ENCODE peak calls at places on chromosome X, in seven cellular contexts. K, C, B, X, N, J and R are unnamed samples.

GRCh38 chrX:1492421-1493012 is 39.8 kb upstream of the ASMTL start:
- DNase-seq in X (no peak), N (no peak), B (no peak), J (no peak), C (no peak), K (no peak), R (no peak)

GRCh38 chrX:41441934-41442823 is 5.0 kb upstream of the NYX start:
- DNase-seq in N (peak; percentile 63), X (peak; percentile 73), C (peak; percentile 69), J (peak; percentile 84), K (peak; percentile 77), B (peak; percentile 82), R (no peak)

GRCh38 chrX:69109706-69110635 is 55.3 kb downstream of the PJA1 start:
- DNase-seq in X (peak; percentile 6), J (peak; percentile 45), N (no peak), B (no peak), C (no peak), K (peak; percentile 57), R (peak; percentile 72)

GRCh38 chrX:39020051-39020669 is 218.9 kb downstream of the MID1IP1 start:
- DNase-seq in N (no peak), B (no peak), J (no peak), X (no peak), C (no peak), K (no peak), R (no peak)

GRCh38 chrX:39726810-39727209 is 370.9 kb downstream of the BCOR start:
- DNase-seq in J (no peak), K (peak; percentile 45), X (no peak), N (no peak), C (no peak), B (peak; percentile 69), R (peak; percentile 65)

GRCh38 chrX:102841706-102842003 is 95.4 kb upstream of the RAB40AL start:
- DNase-seq in N (no peak), X (no peak), K (no peak), B (no peak), J (no peak), C (no peak), R (no peak)

GRCh38 chrX:40171513-40172168 is 73.9 kb upstream of the BCOR start:
- DNase-seq in C (peak; percentile 35), X (no peak), J (peak; percentile 44), N (no peak), K (peak; percentile 55), B (no peak), R (no peak)

GRCh38 chrX:136608295-136608933 is 39.5 kb upstream of the CD40LG start:
- DNase-seq in J (peak; percentile 50), X (peak; percentile 5), C (peak; percentile 50), N (no peak), B (peak; percentile 29), K (peak; percentile 11), R (no peak)

GRCh38 chrX:70960728-70961127 is 29.8 kb upstream of the SLC7A3 start:
- DNase-seq in N (no peak), X (no peak), J (peak; percentile 18), C (no peak), B (peak; percentile 38), K (peak; percentile 7), R (no peak)